ENCODE peak calls at places on chromosomes 1 and 21, in nine cellular contexts. One of them, this sample, is unnamed.

GRCh38 chr21:23886828-23887708 is 1720.2 kb downstream of the MRPL39 start:
- DNase-seq in fibroblast of the conjunctiva: no peak
- DNase-seq in SW480: no peak
- DNase-seq in RWPE1: no peak
- DNase-seq in stimulated activated CD4-positive, alpha-beta T cell treated with anti-CD3 and anti-CD28 coated beads, Interleukin-1b, Interleukin-23, amount 100 ng/mL, for 4 hours: no peak
- DNase-seq in H7: no peak
- DNase-seq in AG04450: no peak
- DNase-seq in psoas muscle: no peak
- DNase-seq in kidney tubule cell: no peak
- DNase-seq in this sample: no peak

GRCh38 chr1:7373936-7374760 is 396.9 kb upstream of the VAMP3 start:
- DNase-seq in fibroblast of the conjunctiva: no peak
- DNase-seq in SW480: no peak
- DNase-seq in RWPE1: no peak
- DNase-seq in stimulated activated CD4-positive, alpha-beta T cell treated with anti-CD3 and anti-CD28 coated beads, Interleukin-1b, Interleukin-23, amount 100 ng/mL, for 4 hours: no peak
- DNase-seq in H7: no peak
- DNase-seq in AG04450: no peak
- DNase-seq in psoas muscle: no peak
- DNase-seq in kidney tubule cell: no peak
- DNase-seq in this sample: no peak

GRCh38 chr1:16398371-16398953 is 31.4 kb downstream of the SZRD1 start:
- DNase-seq in fibroblast of the conjunctiva: no peak
- DNase-seq in SW480: no peak
- DNase-seq in RWPE1: no peak
- DNase-seq in stimulated activated CD4-positive, alpha-beta T cell treated with anti-CD3 and anti-CD28 coated beads, Interleukin-1b, Interleukin-23, amount 100 ng/mL, for 4 hours: no peak
- DNase-seq in H7: no peak
- DNase-seq in AG04450: no peak
- DNase-seq in psoas muscle: no peak
- DNase-seq in kidney tubule cell: no peak
- DNase-seq in this sample: peak

GRCh38 chr1:41653574-41653973 is 169.1 kb upstream of the EDN2 start:
- DNase-seq in fibroblast of the conjunctiva: no peak
- DNase-seq in SW480: no peak
- DNase-seq in RWPE1: no peak
- DNase-seq in stimulated activated CD4-positive, alpha-beta T cell treated with anti-CD3 and anti-CD28 coated beads, Interleukin-1b, Interleukin-23, amount 100 ng/mL, for 4 hours: no peak
- DNase-seq in H7: no peak
- DNase-seq in AG04450: no peak
- DNase-seq in psoas muscle: no peak
- DNase-seq in kidney tubule cell: no peak
- DNase-seq in this sample: peak

GRCh38 chr1:230899845-230900251 is 31.5 kb upstream of the C1orf198 start:
- DNase-seq in fibroblast of the conjunctiva: no peak
- DNase-seq in SW480: no peak
- DNase-seq in RWPE1: no peak
- DNase-seq in stimulated activated CD4-positive, alpha-beta T cell treated with anti-CD3 and anti-CD28 coated beads, Interleukin-1b, Interleukin-23, amount 100 ng/mL, for 4 hours: no peak
- DNase-seq in H7: no peak
- DNase-seq in AG04450: peak
- DNase-seq in psoas muscle: no peak
- DNase-seq in kidney tubule cell: no peak
- DNase-seq in this sample: no peak

GRCh38 chr21:46158666-46159300 is 3.4 kb upstream of the FTCD start:
- DNase-seq in fibroblast of the conjunctiva: no peak
- DNase-seq in SW480: no peak
- DNase-seq in RWPE1: no peak
- DNase-seq in stimulated activated CD4-positive, alpha-beta T cell treated with anti-CD3 and anti-CD28 coated beads, Interleukin-1b, Interleukin-23, amount 100 ng/mL, for 4 hours: no peak
- DNase-seq in H7: peak
- DNase-seq in AG04450: no peak
- DNase-seq in psoas muscle: no peak
- DNase-seq in kidney tubule cell: no peak
- DNase-seq in this sample: no peak

GRCh38 chr1:232904566-232904965 is 45.8 kb upstream of the NTPCR start:
- DNase-seq in fibroblast of the conjunctiva: no peak
- DNase-seq in SW480: no peak
- DNase-seq in RWPE1: peak
- DNase-seq in stimulated activated CD4-positive, alpha-beta T cell treated with anti-CD3 and anti-CD28 coated beads, Interleukin-1b, Interleukin-23, amount 100 ng/mL, for 4 hours: no peak
- DNase-seq in H7: no peak
- DNase-seq in AG04450: peak
- DNase-seq in psoas muscle: no peak
- DNase-seq in kidney tubule cell: peak
- DNase-seq in this sample: no peak

GRCh38 chr1:18569811-18570545 is 60.7 kb upstream of the PAX7 start:
- DNase-seq in fibroblast of the conjunctiva: no peak
- DNase-seq in SW480: no peak
- DNase-seq in RWPE1: no peak
- DNase-seq in stimulated activated CD4-positive, alpha-beta T cell treated with anti-CD3 and anti-CD28 coated beads, Interleukin-1b, Interleukin-23, amount 100 ng/mL, for 4 hours: no peak
- DNase-seq in H7: peak
- DNase-seq in AG04450: no peak
- DNase-seq in psoas muscle: no peak
- DNase-seq in kidney tubule cell: no peak
- DNase-seq in this sample: peak

GRCh38 chr1:51671527-51672325 is 54.8 kb downstream of the OSBPL9 start:
- DNase-seq in fibroblast of the conjunctiva: peak
- DNase-seq in SW480: no peak
- DNase-seq in RWPE1: no peak
- DNase-seq in stimulated activated CD4-positive, alpha-beta T cell treated with anti-CD3 and anti-CD28 coated beads, Interleukin-1b, Interleukin-23, amount 100 ng/mL, for 4 hours: no peak
- DNase-seq in H7: no peak
- DNase-seq in AG04450: peak
- DNase-seq in psoas muscle: no peak
- DNase-seq in kidney tubule cell: no peak
- DNase-seq in this sample: peak

GRCh38 chr1:93093332-93094006 is 14.4 kb downstream of the MTF2 start:
- DNase-seq in fibroblast of the conjunctiva: no peak
- DNase-seq in SW480: no peak
- DNase-seq in RWPE1: no peak
- DNase-seq in stimulated activated CD4-positive, alpha-beta T cell treated with anti-CD3 and anti-CD28 coated beads, Interleukin-1b, Interleukin-23, amount 100 ng/mL, for 4 hours: no peak
- DNase-seq in H7: peak
- DNase-seq in AG04450: no peak
- DNase-seq in psoas muscle: no peak
- DNase-seq in kidney tubule cell: peak
- DNase-seq in this sample: no peak

GRCh38 chr1:219086956-219087469 is 86.7 kb upstream of the LYPLAL1 start:
- DNase-seq in fibroblast of the conjunctiva: no peak
- DNase-seq in SW480: no peak
- DNase-seq in RWPE1: no peak
- DNase-seq in stimulated activated CD4-positive, alpha-beta T cell treated with anti-CD3 and anti-CD28 coated beads, Interleukin-1b, Interleukin-23, amount 100 ng/mL, for 4 hours: no peak
- DNase-seq in H7: no peak
- DNase-seq in AG04450: no peak
- DNase-seq in psoas muscle: no peak
- DNase-seq in kidney tubule cell: no peak
- DNase-seq in this sample: no peak

GRCh38 chr1:98099501-98099900 is 178.7 kb upstream of the DPYD start:
- DNase-seq in fibroblast of the conjunctiva: no peak
- DNase-seq in SW480: no peak
- DNase-seq in RWPE1: no peak
- DNase-seq in stimulated activated CD4-positive, alpha-beta T cell treated with anti-CD3 and anti-CD28 coated beads, Interleukin-1b, Interleukin-23, amount 100 ng/mL, for 4 hours: no peak
- DNase-seq in H7: no peak
- DNase-seq in AG04450: no peak
- DNase-seq in psoas muscle: no peak
- DNase-seq in kidney tubule cell: no peak
- DNase-seq in this sample: no peak

GRCh38 chr1:200710166-200710565 is 28.5 kb upstream of the CAMSAP2 start:
- DNase-seq in fibroblast of the conjunctiva: no peak
- DNase-seq in SW480: no peak
- DNase-seq in RWPE1: no peak
- DNase-seq in stimulated activated CD4-positive, alpha-beta T cell treated with anti-CD3 and anti-CD28 coated beads, Interleukin-1b, Interleukin-23, amount 100 ng/mL, for 4 hours: no peak
- DNase-seq in H7: no peak
- DNase-seq in AG04450: no peak
- DNase-seq in psoas muscle: no peak
- DNase-seq in kidney tubule cell: no peak
- DNase-seq in this sample: no peak

GRCh38 chr1:6205849-6206845 is at the start of gene RNF207:
- DNase-seq in fibroblast of the conjunctiva: no peak
- DNase-seq in SW480: peak
- DNase-seq in RWPE1: peak
- DNase-seq in stimulated activated CD4-positive, alpha-beta T cell treated with anti-CD3 and anti-CD28 coated beads, Interleukin-1b, Interleukin-23, amount 100 ng/mL, for 4 hours: peak
- DNase-seq in H7: peak
- DNase-seq in AG04450: no peak
- DNase-seq in psoas muscle: peak
- DNase-seq in kidney tubule cell: peak
- DNase-seq in this sample: peak

GRCh38 chr1:214453109-214453722 is 98.2 kb downstream of the PTPN14 start:
- DNase-seq in fibroblast of the conjunctiva: no peak
- DNase-seq in SW480: no peak
- DNase-seq in RWPE1: no peak
- DNase-seq in stimulated activated CD4-positive, alpha-beta T cell treated with anti-CD3 and anti-CD28 coated beads, Interleukin-1b, Interleukin-23, amount 100 ng/mL, for 4 hours: no peak
- DNase-seq in H7: no peak
- DNase-seq in AG04450: no peak
- DNase-seq in psoas muscle: no peak
- DNase-seq in kidney tubule cell: peak
- DNase-seq in this sample: no peak